ENCODE peak calls at places on chromosomes 2 and 18, in ten cellular contexts. R, F, P, S, D, O, V, N, T and K are unnamed samples.
A peak's percentile ranks its signal among the peaks of the same experiment; 100 is the strongest.

GRCh38 chr2:70717431-70718038 is 50.5 kb downstream of the ADD2 start:
- DNase-seq in R (no peak), F (no peak), P (no peak), S (no peak), D (no peak), O (no peak), V (no peak), N (no peak), T (no peak), K (no peak)

GRCh38 chr2:72673279-72673678 is 152.6 kb downstream of the EXOC6B start:
- DNase-seq in R (no peak), F (no peak), P (no peak), S (no peak), D (no peak), O (no peak), V (no peak), N (no peak), T (no peak), K (no peak)

GRCh38 chr18:34352385-34353163 is 127.9 kb upstream of the NOL4 start:
- DNase-seq in R (peak; percentile 6), F (no peak), P (peak; percentile 22), S (no peak), D (no peak), O (no peak), V (no peak), N (no peak), T (no peak), K (no peak)

GRCh38 chr18:63314991-63315662 is 4.4 kb downstream of the BCL2 start:
- DNase-seq in R (peak; percentile 33), F (no peak), P (no peak), S (no peak), D (no peak), O (no peak), V (no peak), N (no peak), T (no peak), K (no peak)

GRCh38 chr2:118668431-118669424 is 178.7 kb downstream of the EN1 start:
- DNase-seq in R (no peak), F (no peak), P (peak; percentile 96), S (peak; percentile 29), D (no peak), O (peak; percentile 65), V (peak; percentile 64), N (no peak), T (no peak), K (no peak)

GRCh38 chr2:227163998-227164744 is at the start of the genes COL4A3 and COL4A4:
- DNase-seq in R (no peak), F (no peak), P (no peak), S (peak; percentile 79), D (no peak), O (no peak), V (no peak), N (no peak), T (peak; percentile 86), K (no peak)

GRCh38 chr18:68436485-68436884 is 278.4 kb downstream of the TMX3 start:
- DNase-seq in R (no peak), F (no peak), P (no peak), S (no peak), D (no peak), O (peak; percentile 76), V (peak; percentile 48), N (no peak), T (no peak), K (no peak)

GRCh38 chr2:29688429-29688828 is 233.0 kb downstream of the ALK start:
- DNase-seq in R (no peak), F (no peak), P (no peak), S (no peak), D (no peak), O (no peak), V (no peak), N (no peak), T (no peak), K (no peak)

GRCh38 chr2:149038442-149039212 is at the start of gene LYPD6B:
- DNase-seq in R (peak; percentile 22), F (no peak), P (no peak), S (no peak), D (no peak), O (no peak), V (no peak), N (no peak), T (peak; percentile 80), K (no peak)

GRCh38 chr18:58569490-58569911 is 59.4 kb downstream of the ALPK2 start:
- DNase-seq in R (no peak), F (no peak), P (no peak), S (no peak), D (no peak), O (no peak), V (no peak), N (no peak), T (no peak), K (no peak)

GRCh38 chr2:188601391-188601790 is 309.7 kb downstream of the GULP1 start:
- DNase-seq in R (no peak), F (no peak), P (no peak), S (no peak), D (no peak), O (no peak), V (no peak), N (no peak), T (no peak), K (no peak)

GRCh38 chr2:70946832-70947442 is 11.2 kb downstream of the ATP6V1B1 start:
- DNase-seq in R (peak; percentile 66), F (peak; percentile 9), P (peak; percentile 60), S (peak; percentile 56), D (no peak), O (peak; percentile 41), V (peak; percentile 74), N (no peak), T (no peak), K (no peak)

GRCh38 chr18:23105030-23105429 is 30.3 kb upstream of the CABLES1 start:
- DNase-seq in R (no peak), F (no peak), P (no peak), S (no peak), D (no peak), O (no peak), V (no peak), N (no peak), T (no peak), K (no peak)

GRCh38 chr2:170354409-170354808 is 176.5 kb downstream of the MYO3B start:
- DNase-seq in R (no peak), F (no peak), P (no peak), S (no peak), D (no peak), O (no peak), V (no peak), N (no peak), T (no peak), K (no peak)

GRCh38 chr2:96241901-96242611 is 23.7 kb downstream of the TMEM127 start:
- DNase-seq in R (no peak), F (peak; percentile 30), P (peak; percentile 54), S (no peak), D (no peak), O (peak; percentile 62), V (no peak), N (no peak), T (peak; percentile 92), K (peak; percentile 87)

GRCh38 chr2:96839288-96839874 is 4.4 kb downstream of the ANKRD23 start:
- DNase-seq in R (no peak), F (peak; percentile 86), P (no peak), S (peak; percentile 65), D (no peak), O (peak; percentile 48), V (no peak), N (no peak), T (peak; percentile 96), K (no peak)

GRCh38 chr18:9985641-9986040 is 71.8 kb downstream of the VAPA start:
- DNase-seq in R (no peak), F (no peak), P (no peak), S (no peak), D (no peak), O (no peak), V (no peak), N (no peak), T (no peak), K (no peak)

GRCh38 chr2:127531133-127531709 is 4.3 kb upstream of the MYO7B start:
- DNase-seq in R (no peak), F (no peak), P (no peak), S (no peak), D (no peak), O (no peak), V (no peak), N (no peak), T (no peak), K (no peak)

GRCh38 chr2:145688156-145688555 is 1168.2 kb upstream of the ZEB2 start:
- DNase-seq in R (no peak), F (no peak), P (no peak), S (no peak), D (no peak), O (no peak), V (no peak), N (no peak), T (no peak), K (no peak)

GRCh38 chr18:74284501-74285004 is 7.2 kb downstream of the CYB5A start:
- DNase-seq in R (peak; percentile 29), F (no peak), P (no peak), S (no peak), D (no peak), O (no peak), V (no peak), N (no peak), T (no peak), K (no peak)

GRCh38 chr18:8341481-8342230 is 267.6 kb upstream of the RAB12 start:
- DNase-seq in R (no peak), F (no peak), P (peak; percentile 65), S (no peak), D (no peak), O (peak; percentile 80), V (peak; percentile 58), N (no peak), T (no peak), K (no peak)

GRCh38 chr18:65754121-65754520 is 3.3 kb downstream of the CDH7 start:
- DNase-seq in R (peak; percentile 36), F (no peak), P (peak; percentile 72), S (no peak), D (no peak), O (peak; percentile 3), V (peak; percentile 71), N (no peak), T (no peak), K (no peak)

GRCh38 chr2:64143154-64144056 is 815 bp downstream of the PELI1 start:
- DNase-seq in R (peak; percentile 57), F (peak; percentile 33), P (peak; percentile 58), S (peak; percentile 46), D (no peak), O (peak; percentile 35), V (peak; percentile 52), N (peak; percentile 50), T (no peak), K (no peak)

GRCh38 chr2:17635007-17635406 is 94.5 kb downstream of the VSNL1 start:
- DNase-seq in R (peak; percentile 73), F (no peak), P (no peak), S (peak; percentile 52), D (no peak), O (no peak), V (peak; percentile 98), N (no peak), T (no peak), K (no peak)

GRCh38 chr2:1824202-1824905 is 80.0 kb upstream of the PXDN start:
- DNase-seq in R (no peak), F (no peak), P (no peak), S (no peak), D (no peak), O (peak; percentile 80), V (peak; percentile 54), N (no peak), T (no peak), K (no peak)

GRCh38 chr2:13193900-13194299 is 477.2 kb downstream of the TRIB2 start:
- DNase-seq in R (peak; percentile 6), F (no peak), P (peak; percentile 48), S (no peak), D (no peak), O (no peak), V (peak; percentile 43), N (no peak), T (no peak), K (no peak)

GRCh38 chr18:54905629-54906028 is 53.6 kb downstream of the CCDC68 start:
- DNase-seq in R (no peak), F (no peak), P (no peak), S (no peak), D (no peak), O (no peak), V (no peak), N (no peak), T (no peak), K (no peak)

GRCh38 chr2:215712850-215713230 is 277.0 kb upstream of the FN1 start:
- DNase-seq in R (no peak), F (no peak), P (peak; percentile 48), S (no peak), D (no peak), O (peak; percentile 92), V (no peak), N (no peak), T (no peak), K (no peak)